ENCODE peak calls at places on chromosome 13, in five cellular contexts. One of them, this sample, is unnamed.

GRCh38 chr13:27139565-27139964 is 32.0 kb downstream of the USP12 start:
- DNase-seq in H1: no peak
- DNase-seq in endothelial cell of umbilical vein: no peak
- DNase-seq in K562: no peak
- DNase-seq in A549: no peak
- DNase-seq in this sample: no peak

GRCh38 chr13:99331881-99332293 is 24.7 kb upstream of the GPR183 start:
- DNase-seq in H1: no peak
- DNase-seq in endothelial cell of umbilical vein: no peak
- DNase-seq in K562: no peak
- DNase-seq in A549: no peak
- DNase-seq in this sample: no peak

GRCh38 chr13:99422556-99423220 is 78.6 kb upstream of the TM9SF2 start:
- DNase-seq in H1: no peak
- DNase-seq in endothelial cell of umbilical vein: no peak
- DNase-seq in K562: no peak
- DNase-seq in A549: no peak
- DNase-seq in this sample: no peak

GRCh38 chr13:26253787-26254582 is at the start of gene CDK8:
- DNase-seq in H1: peak; percentile 38
- DNase-seq in endothelial cell of umbilical vein: peak; percentile 89
- DNase-seq in K562: peak; percentile 79
- DNase-seq in A549: peak; percentile 92
- DNase-seq in this sample: peak; percentile 96

GRCh38 chr13:79440958-79441553 is 35.0 kb upstream of the RBM26 start:
- DNase-seq in H1: no peak
- DNase-seq in endothelial cell of umbilical vein: no peak
- DNase-seq in K562: no peak
- DNase-seq in A549: no peak
- DNase-seq in this sample: no peak

GRCh38 chr13:29516012-29516411 is 79.5 kb downstream of the SLC7A1 start:
- DNase-seq in H1: no peak
- DNase-seq in endothelial cell of umbilical vein: no peak
- DNase-seq in K562: no peak
- DNase-seq in A549: no peak
- DNase-seq in this sample: no peak

GRCh38 chr13:60165391-60166099 is 1.8 kb upstream of the DIAPH3 start:
- DNase-seq in H1: no peak
- DNase-seq in endothelial cell of umbilical vein: no peak
- DNase-seq in K562: peak; percentile 12
- DNase-seq in A549: no peak
- DNase-seq in this sample: no peak

GRCh38 chr13:98432638-98433037 is 144.3 kb downstream of the STK24 start:
- DNase-seq in H1: no peak
- DNase-seq in endothelial cell of umbilical vein: no peak
- DNase-seq in K562: no peak
- DNase-seq in A549: no peak
- DNase-seq in this sample: no peak

GRCh38 chr13:47049276-47049989 is 152.6 kb upstream of the HTR2A start:
- DNase-seq in H1: no peak
- DNase-seq in endothelial cell of umbilical vein: no peak
- DNase-seq in K562: no peak
- DNase-seq in A549: no peak
- DNase-seq in this sample: no peak

GRCh38 chr13:40490086-40490723 is 176.2 kb downstream of the FOXO1 start:
- DNase-seq in H1: no peak
- DNase-seq in endothelial cell of umbilical vein: no peak
- DNase-seq in K562: no peak
- DNase-seq in A549: no peak
- DNase-seq in this sample: peak; percentile 48

GRCh38 chr13:95050800-95051620 is 250.2 kb downstream of the ABCC4 start:
- DNase-seq in H1: no peak
- DNase-seq in endothelial cell of umbilical vein: no peak
- DNase-seq in K562: no peak
- DNase-seq in A549: no peak
- DNase-seq in this sample: no peak

GRCh38 chr13:107678075-107678689 is 537.2 kb downstream of the LIG4 start:
- DNase-seq in H1: no peak
- DNase-seq in endothelial cell of umbilical vein: no peak
- DNase-seq in K562: no peak
- DNase-seq in A549: no peak
- DNase-seq in this sample: no peak

GRCh38 chr13:32079586-32079985 is 48.0 kb downstream of the FRY start:
- DNase-seq in H1: no peak
- DNase-seq in endothelial cell of umbilical vein: peak; percentile 14
- DNase-seq in K562: no peak
- DNase-seq in A549: no peak
- DNase-seq in this sample: no peak

GRCh38 chr13:36130542-36131214 is 504 bp downstream of the DCLK1 start:
- DNase-seq in H1: no peak
- DNase-seq in endothelial cell of umbilical vein: no peak
- DNase-seq in K562: no peak
- DNase-seq in A549: no peak
- DNase-seq in this sample: no peak

GRCh38 chr13:52085416-52085815 is 43.5 kb downstream of the NEK5 start:
- DNase-seq in H1: no peak
- DNase-seq in endothelial cell of umbilical vein: no peak
- DNase-seq in K562: no peak
- DNase-seq in A549: no peak
- DNase-seq in this sample: no peak

GRCh38 chr13:70088926-70089325 is 18.7 kb upstream of the ATXN8OS start:
- DNase-seq in H1: no peak
- DNase-seq in endothelial cell of umbilical vein: no peak
- DNase-seq in K562: no peak
- DNase-seq in A549: no peak
- DNase-seq in this sample: no peak

GRCh38 chr13:26988059-26988769 is 183.4 kb downstream of the USP12 start:
- DNase-seq in H1: no peak
- DNase-seq in endothelial cell of umbilical vein: no peak
- DNase-seq in K562: no peak
- DNase-seq in A549: peak; percentile 39
- DNase-seq in this sample: no peak

GRCh38 chr13:53338760-53339159 is 310.1 kb downstream of the OLFM4 start:
- DNase-seq in H1: no peak
- DNase-seq in endothelial cell of umbilical vein: no peak
- DNase-seq in K562: no peak
- DNase-seq in A549: no peak
- DNase-seq in this sample: no peak

GRCh38 chr13:111213964-111214726 is 99.0 kb downstream of the ARHGEF7 start:
- DNase-seq in H1: no peak
- DNase-seq in endothelial cell of umbilical vein: no peak
- DNase-seq in K562: no peak
- DNase-seq in A549: no peak
- DNase-seq in this sample: peak; percentile 76
- TF ChIP-seq POLR2A in H1: no peak
- TF ChIP-seq POLR2A in endothelial cell of umbilical vein: no peak
- TF ChIP-seq POLR2A in K562: no peak
- TF ChIP-seq POLR2A in A549: no peak
- TF ChIP-seq POLR2A in this sample: no peak

DNA sequence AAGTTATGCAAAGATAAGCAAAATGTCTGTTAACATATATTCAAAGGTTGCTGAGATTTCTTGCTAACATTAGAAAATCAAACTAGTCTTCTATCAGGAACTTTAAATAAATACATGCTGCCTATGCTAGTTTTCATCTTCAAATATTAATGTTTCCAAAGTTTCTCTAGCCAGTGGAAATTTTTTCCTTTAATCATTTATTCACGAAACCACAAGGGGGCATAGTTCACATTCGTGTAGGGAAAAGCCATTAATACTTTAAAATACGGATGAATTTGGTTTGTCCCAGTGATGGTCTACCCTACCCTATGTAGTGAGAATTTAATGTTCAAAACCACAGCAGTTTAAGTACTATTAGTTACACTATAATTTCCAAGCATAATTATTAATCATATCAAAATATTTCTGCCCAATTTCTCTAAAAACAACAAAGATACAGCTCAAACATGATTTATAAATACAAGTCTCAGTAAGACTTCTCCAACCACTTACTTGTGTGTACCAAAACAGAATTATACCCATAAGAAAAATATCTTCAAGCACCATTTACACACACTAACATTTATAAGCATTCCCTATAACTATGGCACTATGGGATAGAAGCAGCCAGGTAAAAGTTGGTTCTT is 16.2 kb downstream of the NUFIP1 start:
- DNase-seq in H1: no peak
- DNase-seq in endothelial cell of umbilical vein: peak; percentile 40
- DNase-seq in K562: peak; percentile 15
- DNase-seq in A549: peak; percentile 10
- DNase-seq in this sample: peak; percentile 32
- TF ChIP-seq CTCF in H1: no peak
- TF ChIP-seq CTCF in endothelial cell of umbilical vein: peak; percentile 39
- TF ChIP-seq CTCF in K562: peak; percentile 48
- TF ChIP-seq CTCF in A549: peak; percentile 55
- TF ChIP-seq CTCF in this sample: peak; percentile 49

GRCh38 chr13:28204690-28205443 is 66.5 kb downstream of the PAN3 start:
- DNase-seq in H1: no peak
- DNase-seq in endothelial cell of umbilical vein: no peak
- DNase-seq in K562: no peak
- DNase-seq in A549: no peak
- DNase-seq in this sample: no peak

GRCh38 chr13:28199089-28199488 is 60.7 kb downstream of the PAN3 start:
- DNase-seq in H1: no peak
- DNase-seq in endothelial cell of umbilical vein: no peak
- DNase-seq in K562: no peak
- DNase-seq in A549: no peak
- DNase-seq in this sample: no peak

DNA sequence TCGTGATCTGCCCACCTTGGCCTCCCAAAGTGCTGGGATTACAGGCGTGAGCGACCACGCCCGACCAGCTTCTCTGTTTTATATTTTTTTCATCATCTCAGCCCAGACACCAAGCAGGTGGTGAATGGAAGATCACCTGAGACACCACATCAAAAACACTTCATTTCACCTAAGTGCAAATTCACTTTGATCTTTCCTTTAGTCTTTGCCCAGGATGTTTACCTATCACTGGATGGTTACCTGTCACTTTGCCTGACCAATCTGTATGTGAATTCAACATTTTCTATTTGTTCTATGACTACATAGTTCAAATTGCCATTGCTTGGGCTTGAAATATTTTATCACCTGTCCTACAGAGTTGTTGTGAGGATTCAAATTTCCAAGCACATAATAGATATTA is 65.7 kb downstream of the PAN3 start:
- DNase-seq in H1: no peak
- DNase-seq in endothelial cell of umbilical vein: no peak
- DNase-seq in K562: no peak
- DNase-seq in A549: no peak
- DNase-seq in this sample: no peak
- TF ChIP-seq MAX in H1: no peak
- TF ChIP-seq MAX in endothelial cell of umbilical vein: no peak
- TF ChIP-seq MAX in K562: no peak
- TF ChIP-seq MAX in A549: no peak
- TF ChIP-seq MAX in this sample: no peak

GRCh38 chr13:113452942-113453901 is at the start of gene ADPRHL1:
- DNase-seq in H1: no peak
- DNase-seq in endothelial cell of umbilical vein: no peak
- DNase-seq in K562: no peak
- DNase-seq in A549: no peak
- DNase-seq in this sample: peak; percentile 44
- TF ChIP-seq POLR2A in H1: no peak
- TF ChIP-seq POLR2A in endothelial cell of umbilical vein: no peak
- TF ChIP-seq POLR2A in K562: no peak
- TF ChIP-seq POLR2A in A549: no peak
- TF ChIP-seq POLR2A in this sample: no peak

GRCh38 chr13:66547685-66548084 is 682.5 kb downstream of the PCDH9 start:
- DNase-seq in H1: no peak
- DNase-seq in endothelial cell of umbilical vein: no peak
- DNase-seq in K562: no peak
- DNase-seq in A549: no peak
- DNase-seq in this sample: no peak
- TF ChIP-seq CTCF in H1: no peak
- TF ChIP-seq CTCF in endothelial cell of umbilical vein: no peak
- TF ChIP-seq CTCF in K562: no peak
- TF ChIP-seq CTCF in A549: no peak
- TF ChIP-seq CTCF in this sample: no peak

This sample was measured in NB4.